ENCODE peak calls at places on chromosomes 7 and 10, in eight cellular contexts. Z is PC-3, A is lung, J is ovary, F is AG04449, N is retinal pigment epithelial cell, R is left ventricle myocardium inferior, S is neural progenitor cell. I is an unnamed sample.

GRCh38 chr10:70786799-70787415 is 1.7 kb upstream of the TBATA start:
- DNase-seq in F (no peak), N (no peak), R (no peak), A (no peak), Z (peak; percentile 34), J (no peak), S (no peak), I (no peak)

GRCh38 chr10:42961156-42961589 is 115.7 kb upstream of the RET start:
- DNase-seq in R (peak; percentile 42), N (no peak), F (no peak), S (no peak), Z (no peak), J (no peak), A (no peak), I (peak; percentile 44)

GRCh38 chr10:67697646-67698245 is 1.8 kb upstream of the CTNNA3 start:
- DNase-seq in J (no peak), R (no peak), N (peak; percentile 22), A (no peak), Z (peak; percentile 88), S (peak; percentile 45), F (no peak), I (no peak)

GRCh38 chr7:48154792-48155413 is 16.4 kb upstream of the ABCA13 start:
- DNase-seq in F (no peak), Z (peak; percentile 62), J (no peak), A (no peak), R (no peak), N (no peak), S (peak; percentile 31), I (no peak)

GRCh38 chr10:99595770-99596465 is 24.3 kb downstream of the SLC25A28 start:
- DNase-seq in N (peak; percentile 7), J (no peak), F (no peak), A (no peak), R (no peak), S (peak; percentile 36), Z (no peak), I (no peak)

GRCh38 chr7:125670926-125671572 is 741.4 kb upstream of the POT1 start:
- DNase-seq in S (peak; percentile 50), R (no peak), J (no peak), Z (peak; percentile 37), A (no peak), F (no peak), N (peak; percentile 16), I (no peak)

GRCh38 chr7:36236073-36236472 is 83.0 kb downstream of the EEPD1 start:
- DNase-seq in Z (no peak), F (no peak), R (no peak), A (no peak), S (no peak), J (peak; percentile 36), N (no peak), I (no peak)

GRCh38 chr10:110671788-110672579 is 27.8 kb downstream of the RBM20 start:
- DNase-seq in R (peak; percentile 75), S (peak; percentile 89), F (no peak), Z (peak; percentile 68), A (peak; percentile 61), J (peak; percentile 30), N (peak; percentile 21), I (peak; percentile 69)

GRCh38 chr10:73209705-73210104 is 37.4 kb downstream of the DNAJC9 start:
- DNase-seq in J (no peak), F (no peak), S (no peak), R (no peak), A (no peak), Z (peak; percentile 81), N (no peak), I (no peak)

GRCh38 chr7:123533929-123534382 is 439 bp downstream of the IQUB start:
- DNase-seq in A (no peak), F (no peak), Z (no peak), R (no peak), N (no peak), J (no peak), S (no peak), I (no peak)

GRCh38 chr10:72086466-72087391 is 1.6 kb downstream of the SPOCK2 start:
- DNase-seq in F (no peak), N (no peak), S (peak; percentile 75), A (no peak), R (peak; percentile 50), Z (no peak), J (no peak), I (peak; percentile 64)

GRCh38 chr7:22625251-22625650 is 101.7 kb upstream of the IL6 start:
- DNase-seq in R (no peak), F (no peak), S (no peak), A (no peak), Z (no peak), N (no peak), J (no peak), I (no peak)

GRCh38 chr10:8279598-8279997 is 225.1 kb downstream of the GATA3 start:
- DNase-seq in F (no peak), J (no peak), R (no peak), A (no peak), S (no peak), Z (peak; percentile 58), N (peak; percentile 83), I (no peak)

GRCh38 chr7:23679898-23680416 is at the start of gene FAM221A:
- DNase-seq in J (peak; percentile 86), S (peak; percentile 93), F (no peak), Z (peak; percentile 81), R (peak; percentile 91), N (peak; percentile 57), A (peak; percentile 92), I (peak; percentile 91)

GRCh38 chr10:115335366-115335765 is 242.2 kb downstream of the ATRNL1 start:
- DNase-seq in J (no peak), Z (no peak), R (no peak), A (no peak), S (no peak), N (no peak), F (no peak), I (no peak)

GRCh38 chr7:2729043-2729892 is 41.3 kb downstream of the AMZ1 start:
- DNase-seq in J (peak; percentile 73), R (no peak), F (no peak), Z (no peak), A (no peak), S (no peak), N (no peak), I (no peak)

GRCh38 chr10:32190890-32191491 is 134.8 kb upstream of the KIF5B start:
- DNase-seq in F (no peak), J (no peak), A (no peak), Z (peak; percentile 58), R (no peak), S (peak; percentile 26), N (no peak), I (no peak)

GRCh38 chr7:75945297-75946168 is 30.6 kb downstream of the POR start:
- DNase-seq in A (peak; percentile 78), N (no peak), R (no peak), J (no peak), S (no peak), Z (peak; percentile 46), F (no peak), I (no peak)

DNA sequence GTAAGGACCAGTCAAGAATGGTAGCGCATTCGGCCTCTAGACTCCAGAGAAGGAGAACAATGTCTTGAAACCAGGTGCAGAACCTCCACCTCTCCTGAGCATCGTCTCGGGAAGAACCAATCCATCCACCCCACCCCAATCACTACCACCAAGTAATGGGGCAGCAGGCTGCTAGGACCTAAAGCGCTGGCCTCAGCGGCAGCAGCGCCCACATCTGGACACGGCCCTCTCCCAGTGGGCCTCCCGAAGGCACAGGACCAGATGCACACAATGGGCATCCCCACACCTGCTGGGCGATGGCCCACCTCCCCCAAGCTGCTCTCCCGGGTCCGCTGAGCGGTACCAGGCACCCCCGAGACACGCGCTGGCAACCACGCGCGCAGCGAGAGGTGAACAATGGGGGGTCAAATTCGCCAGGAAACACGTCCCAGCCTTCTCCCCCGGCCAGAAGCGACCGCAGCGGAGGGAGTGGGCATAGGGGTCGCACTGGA is 631 bp downstream of the CTTNBP2 start:
- DNase-seq in A (no peak), R (peak; percentile 29), Z (no peak), S (peak; percentile 68), N (no peak), J (no peak), F (no peak), I (peak; percentile 5)
- TF ChIP-seq CTCF in A (no peak), R (peak; percentile 16), Z (no peak), S (peak; percentile 16), N (peak; percentile 23), J (no peak), F (no peak), I (no peak)

GRCh38 chr7:15684834-15685233 is 1.6 kb downstream of the MEOX2 start:
- DNase-seq in F (no peak), Z (no peak), R (peak; percentile 21), J (no peak), A (no peak), S (peak; percentile 61), N (no peak), I (peak; percentile 24)
- H3K4me3 ChIP-seq in F (no peak overlapping the region), Z (no peak overlapping the region), R (peak overlapping the region; percentile 75), J (peak overlapping the region; percentile 42), A (no peak overlapping the region), S (peak overlapping the region; percentile 54), N (no peak overlapping the region), I (peak overlapping the region; percentile 79)

DNA sequence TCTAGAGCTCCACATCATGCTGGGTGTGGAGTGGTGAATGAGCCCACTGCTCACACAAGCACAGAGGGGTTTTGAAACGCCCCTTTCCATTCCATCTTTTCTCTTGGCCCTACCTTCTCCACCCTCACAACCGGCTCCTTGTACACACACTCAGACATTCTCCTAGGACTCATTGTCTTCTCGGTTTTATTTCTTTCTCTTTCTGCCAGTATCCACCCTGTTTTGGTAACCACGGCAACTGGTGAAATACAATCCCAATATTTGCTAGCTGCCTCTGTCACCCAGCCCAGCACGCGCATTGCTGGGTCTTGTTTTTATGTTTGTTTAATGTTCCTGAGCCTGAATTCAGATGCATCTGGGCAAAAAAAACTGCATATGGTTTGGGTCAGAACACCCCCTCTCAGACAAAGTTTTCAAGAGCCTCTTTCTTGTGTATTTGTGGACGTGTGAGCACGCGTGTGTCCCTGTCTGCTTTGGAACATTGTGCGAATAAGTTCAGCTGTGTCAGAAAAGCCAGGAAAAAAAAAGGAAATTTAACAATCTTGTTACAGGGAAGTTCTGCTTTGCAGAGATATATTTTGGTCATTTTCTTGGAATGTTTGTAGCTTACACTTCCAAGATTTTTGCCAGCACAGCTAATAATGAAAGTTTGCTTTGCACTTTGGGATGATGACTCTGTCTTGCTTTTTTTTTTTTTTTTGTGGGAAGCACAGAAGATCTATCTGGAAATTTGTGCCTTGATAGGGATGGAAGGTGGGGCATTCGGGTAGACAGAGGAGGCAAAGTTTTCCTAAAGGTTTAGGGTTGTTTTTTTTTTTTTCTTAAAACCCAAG is 225.9 kb downstream of the TRIL start:
- DNase-seq in A (no peak), J (peak; percentile 18), Z (peak; percentile 46), F (no peak), N (no peak), R (no peak), S (peak; percentile 24), I (no peak)
- TF ChIP-seq CTCF in A (no peak), J (no peak), Z (no peak), F (no peak), N (no peak), R (no peak), S (no peak), I (no peak)

DNA sequence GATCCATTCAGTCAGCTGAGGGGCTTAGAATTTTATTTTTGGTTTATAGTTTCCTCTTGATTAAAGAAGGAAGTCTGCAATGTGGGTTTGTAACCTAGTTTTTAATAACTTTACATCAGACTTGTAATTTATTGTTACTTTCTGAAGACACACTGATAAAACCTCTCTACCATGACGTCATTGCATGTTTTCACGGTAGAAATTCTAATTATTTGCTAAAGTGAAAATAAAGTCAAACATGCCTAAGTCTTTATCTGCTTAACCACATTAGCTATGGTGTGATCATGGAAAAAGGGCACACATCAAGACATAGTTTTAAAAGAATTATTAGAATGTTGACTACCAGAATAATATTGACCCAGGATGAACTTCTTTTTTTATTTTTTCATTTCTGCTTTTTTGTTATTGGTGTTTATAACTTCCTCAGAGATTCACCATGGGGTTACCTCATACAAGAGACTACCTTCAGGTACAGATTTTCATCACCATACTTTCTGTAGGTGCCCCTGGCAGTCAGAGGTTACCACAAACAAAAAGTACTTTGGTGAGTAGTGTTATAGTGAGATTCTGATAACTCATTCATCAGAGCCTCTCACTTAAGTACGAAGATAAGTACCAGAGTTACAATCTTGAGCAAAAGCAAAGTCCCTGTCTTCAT is 7.0 kb upstream of the PANK1 start:
- DNase-seq in R (no peak), Z (no peak), F (no peak), N (no peak), A (no peak), J (no peak), S (no peak), I (no peak)
- H3K4me3 ChIP-seq in R (no peak overlapping the region), Z (no peak overlapping the region), F (no peak overlapping the region), N (no peak overlapping the region), A (no peak overlapping the region), J (no peak overlapping the region), S (no peak overlapping the region), I (no peak overlapping the region)

I was measured in heart right ventricle.